ENCODE peak calls at places on chromosomes 12 and 14, in five cellular contexts. C is memory B cell; O is naive thymus-derived CD8-positive, alpha-beta T cell; A is fibroblast of mammary gland; J is activated T-helper 1 cell treated with anti-CD3 and anti-CD28 coated beads, Interleukin-12 subunit alpha, Interleukin-12 subunit beta, Interleukin-2, Interleukin-4 antibody, amounts not matched to agents 30 ng/mL and 10 ng/mL and 1 ng/mL, durations not matched to agents 14 hours and 24 hours and 36 hours. Q is an unnamed sample.
A peak's percentile ranks its signal among the peaks of the same experiment; 100 is the strongest.

GRCh38 chr12:72081787-72082186 is 143.1 kb downstream of the TPH2 start:
- DNase-seq in J (no peak), C (no peak), O (no peak), A (no peak), Q (no peak)

GRCh38 chr12:78870539-78870938 is 6.0 kb downstream of the SYT1 start:
- DNase-seq in C (no peak), J (no peak), O (no peak), A (no peak), Q (no peak)

GRCh38 chr12:65472079-65472478 is 193.6 kb downstream of the MSRB3 start:
- DNase-seq in C (no peak), A (no peak), O (no peak), J (no peak), Q (no peak)

GRCh38 chr14:73789996-73790581 is 61.5 kb upstream of the PTGR2 start:
- DNase-seq in J (no peak), O (no peak), C (no peak), A (peak; percentile 98), Q (peak; percentile 97)

GRCh38 chr14:89575386-89576061 is 158.5 kb upstream of the FOXN3 start:
- DNase-seq in O (no peak), J (no peak), A (no peak), C (no peak), Q (no peak)

GRCh38 chr14:102965282-102965681 is 42.8 kb downstream of the AMN start:
- DNase-seq in O (no peak), J (no peak), A (no peak), C (no peak), Q (peak; percentile 21)

GRCh38 chr14:103382375-103382774 is 2.8 kb upstream of the MARK3 start:
- DNase-seq in C (no peak), O (no peak), A (peak; percentile 76), J (no peak), Q (peak; percentile 79)

GRCh38 chr12:76623929-76624328 is 64.4 kb upstream of the OSBPL8 start:
- DNase-seq in J (no peak), C (no peak), A (peak; percentile 82), O (no peak), Q (no peak)

GRCh38 chr14:67477926-67478915 is 10.3 kb downstream of the TMEM229B start:
- DNase-seq in J (no peak), C (no peak), O (no peak), A (no peak), Q (no peak)

GRCh38 chr12:114588061-114588460 is 95.9 kb downstream of the TBX3 start:
- DNase-seq in J (no peak), C (no peak), A (no peak), O (no peak), Q (no peak)

GRCh38 chr12:13173537-13173936 is 23.0 kb upstream of the EMP1 start:
- DNase-seq in J (peak; percentile 12), O (no peak), C (no peak), A (peak; percentile 98), Q (peak; percentile 94)

GRCh38 chr14:68190032-68190431 is 370.5 kb downstream of the RAD51B start:
- DNase-seq in J (no peak), C (no peak), O (no peak), A (no peak), Q (no peak)

GRCh38 chr12:112590281-112590680 is 171.5 kb downstream of the PTPN11 start:
- DNase-seq in A (no peak), O (no peak), C (no peak), J (no peak), Q (no peak)

GRCh38 chr12:5428332-5429221 is 3.3 kb upstream of the NTF3 start:
- DNase-seq in A (peak; percentile 7), J (no peak), O (no peak), C (no peak), Q (peak; percentile 48)

GRCh38 chr14:76456200-76456599 is 80.3 kb downstream of the ESRRB start:
- DNase-seq in J (no peak), O (no peak), C (no peak), A (peak; percentile 42), Q (peak; percentile 38)

GRCh38 chr12:15265868-15266267 is 44.7 kb upstream of the RERG start:
- DNase-seq in J (no peak), A (no peak), O (no peak), C (no peak), Q (peak; percentile 23)

GRCh38 chr12:88575361-88575959 is 4.8 kb downstream of the KITLG start:
- DNase-seq in C (no peak), J (no peak), A (peak; percentile 43), O (no peak), Q (peak; percentile 25)

GRCh38 chr12:124581299-124581698 is 13.9 kb upstream of the NCOR2 start:
- DNase-seq in C (no peak), A (peak; percentile 25), J (no peak), O (no peak), Q (no peak)

GRCh38 chr12:94099191-94099983 is 49.0 kb upstream of the PLXNC1 start:
- DNase-seq in J (no peak), C (no peak), O (no peak), A (peak; percentile 20), Q (no peak)

GRCh38 chr12:119772431-119772830 is 104.5 kb downstream of the PRKAB1 start:
- DNase-seq in O (no peak), A (no peak), C (no peak), J (no peak), Q (no peak)

GRCh38 chr12:11228268-11228879 is 41.1 kb downstream of the PRB3 start:
- DNase-seq in C (no peak), J (no peak), A (peak; percentile 31), O (peak; percentile 12), Q (peak; percentile 83)

GRCh38 chr12:119082496-119082895 is 96.2 kb upstream of the HSPB8 start:
- DNase-seq in O (no peak), C (no peak), A (no peak), J (no peak), Q (no peak)

GRCh38 chr14:104249706-104250105 is 111.3 kb downstream of the KIF26A start:
- DNase-seq in O (no peak), J (no peak), A (no peak), C (no peak), Q (no peak)

GRCh38 chr12:130506844-130507243 is 169.2 kb downstream of the PIWIL1 start:
- DNase-seq in O (no peak), J (no peak), A (no peak), C (no peak), Q (no peak)

GRCh38 chr12:57554897-57555296 is 5.1 kb downstream of the KIF5A start:
- DNase-seq in C (no peak), J (no peak), O (no peak), A (no peak), Q (no peak)

GRCh38 chr12:9668141-9669018 is 1.1 kb upstream of the CLEC2D start:
- DNase-seq in O (no peak), A (peak; percentile 40), J (no peak), C (no peak), Q (peak; percentile 72)

GRCh38 chr12:104105461-104105860 is 32.5 kb downstream of the NFYB start:
- DNase-seq in J (no peak), O (no peak), A (no peak), C (no peak), Q (no peak)

GRCh38 chr12:123444396-123445026 is 8.0 kb upstream of the RILPL2 start:
- DNase-seq in C (no peak), J (no peak), A (peak; percentile 82), O (no peak), Q (peak; percentile 77)